ENCODE peak calls at places on chromosome 9, in four cellular contexts. M is Caco-2, V is retinal pigment epithelial cell, C is pancreas. T is an unnamed sample.

GRCh38 chr9:71549023-71549422 is 219.3 kb downstream of the CEMIP2 start:
- DNase-seq in M (no peak), V (no peak), C (no peak), T (no peak)

GRCh38 chr9:127746959-127747569 is 12.0 kb upstream of the TOR2A start:
- DNase-seq in M (peak), V (no peak), C (no peak), T (no peak)

GRCh38 chr9:70079364-70080103 is 35.9 kb downstream of the MAMDC2 start:
- DNase-seq in M (no peak), V (no peak), C (peak), T (peak)

GRCh38 chr9:12705738-12706391 is 12.7 kb downstream of the TYRP1 start:
- DNase-seq in M (no peak), V (no peak), C (no peak), T (no peak)

GRCh38 chr9:79023134-79023577 is 548.6 kb upstream of the TLE4 start:
- DNase-seq in M (no peak), V (peak), C (no peak), T (peak)

GRCh38 chr9:20538092-20538491 is 84.2 kb downstream of the MLLT3 start:
- DNase-seq in M (no peak), V (no peak), C (no peak), T (no peak)

GRCh38 chr9:14303526-14303925 is 10.4 kb downstream of the NFIB start:
- DNase-seq in M (no peak), V (no peak), C (no peak), T (no peak)

GRCh38 chr9:105359899-105360298 is 87.9 kb upstream of the FSD1L start:
- DNase-seq in M (no peak), V (no peak), C (no peak), T (no peak)

GRCh38 chr9:92636627-92637026 is 33.3 kb downstream of the IPPK start:
- DNase-seq in M (no peak), V (no peak), C (no peak), T (no peak)

GRCh38 chr9:83061036-83061435 is 1.9 kb downstream of the RASEF start:
- DNase-seq in M (no peak), V (no peak), C (no peak), T (no peak)

GRCh38 chr9:122141671-122142070 is 17.9 kb downstream of the NDUFA8 start:
- DNase-seq in M (no peak), V (no peak), C (no peak), T (no peak)

GRCh38 chr9:122143296-122143695 is 16.3 kb downstream of the NDUFA8 start:
- DNase-seq in M (no peak), V (no peak), C (no peak), T (no peak)

GRCh38 chr9:122145462-122145861 is 14.1 kb downstream of the NDUFA8 start:
- DNase-seq in M (no peak), V (no peak), C (no peak), T (no peak)

GRCh38 chr9:122144006-122144405 is 15.6 kb downstream of the NDUFA8 start:
- DNase-seq in M (no peak), V (no peak), C (no peak), T (no peak)

GRCh38 chr9:122144836-122145235 is 14.7 kb downstream of the NDUFA8 start:
- DNase-seq in M (no peak), V (no peak), C (no peak), T (no peak)
- TF ChIP-seq CTCF in M (no peak), V (peak), C (no peak), T (peak)

DNA sequence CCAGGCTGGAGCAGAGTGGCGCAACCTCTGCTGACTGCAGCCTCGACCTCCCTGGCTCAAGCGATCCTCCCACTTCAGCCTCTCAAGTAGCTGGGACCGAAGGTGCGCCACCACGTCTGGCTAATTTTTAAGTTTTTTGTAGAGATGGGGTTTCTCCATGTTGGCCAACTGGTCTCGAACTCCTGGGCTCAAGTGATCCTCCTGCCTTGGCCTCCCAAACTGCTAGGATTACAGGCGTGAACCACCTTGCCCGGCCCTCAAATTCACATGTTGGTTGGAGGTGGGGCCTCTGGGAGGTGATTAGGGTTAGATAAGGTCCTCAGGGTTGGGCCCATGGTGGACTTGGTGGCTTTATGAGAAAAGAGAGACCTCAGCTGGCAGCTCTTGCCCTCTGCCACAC is 10.1 kb downstream of the LCN12 start:
- DNase-seq in M (no peak), V (no peak), C (no peak), T (no peak)
- TF ChIP-seq CTCF in M (no peak), V (no peak), C (no peak), T (no peak)

DNA sequence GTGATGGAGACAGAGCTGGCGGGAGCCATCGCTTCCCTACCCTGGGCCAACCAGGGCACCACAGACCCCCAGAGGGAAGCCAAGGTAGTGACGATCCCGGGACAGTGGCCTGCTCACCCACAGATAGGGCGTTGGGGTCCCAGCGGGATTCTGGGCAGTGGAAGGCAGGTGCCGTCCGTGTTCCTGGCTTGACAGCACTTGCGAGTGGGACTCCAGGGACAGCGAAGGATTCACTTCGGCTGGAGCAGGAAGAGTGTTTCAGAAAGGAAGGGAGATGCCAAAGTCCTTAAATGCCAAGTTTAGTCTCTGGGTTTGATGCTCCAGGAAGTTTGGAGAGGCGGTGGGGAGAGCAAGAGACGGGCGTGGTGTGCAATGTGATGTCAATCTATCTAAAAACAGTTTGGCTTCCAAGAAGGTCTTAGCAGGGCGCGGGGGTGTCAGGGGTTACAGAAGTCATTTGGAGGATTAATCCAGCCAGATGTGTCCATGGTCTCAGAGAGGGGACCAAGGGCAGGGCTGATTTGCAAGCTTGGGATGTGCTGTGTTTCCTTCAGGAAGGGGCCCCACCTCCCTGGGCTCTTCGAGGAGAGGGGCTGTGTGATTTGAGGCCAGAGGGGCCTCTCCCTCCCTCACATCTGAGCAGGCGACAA is 74.9 kb downstream of the NTNG2 start:
- DNase-seq in M (no peak), V (no peak), C (no peak), T (no peak)
- TF ChIP-seq CTCF in M (no peak), V (no peak), C (no peak), T (no peak)

GRCh38 chr9:15967068-15967467 is 414.2 kb downstream of the CCDC171 start:
- DNase-seq in M (no peak), V (no peak), C (no peak), T (no peak)
- TF ChIP-seq CTCF in M (no peak), V (peak), C (no peak), T (no peak)

DNA sequence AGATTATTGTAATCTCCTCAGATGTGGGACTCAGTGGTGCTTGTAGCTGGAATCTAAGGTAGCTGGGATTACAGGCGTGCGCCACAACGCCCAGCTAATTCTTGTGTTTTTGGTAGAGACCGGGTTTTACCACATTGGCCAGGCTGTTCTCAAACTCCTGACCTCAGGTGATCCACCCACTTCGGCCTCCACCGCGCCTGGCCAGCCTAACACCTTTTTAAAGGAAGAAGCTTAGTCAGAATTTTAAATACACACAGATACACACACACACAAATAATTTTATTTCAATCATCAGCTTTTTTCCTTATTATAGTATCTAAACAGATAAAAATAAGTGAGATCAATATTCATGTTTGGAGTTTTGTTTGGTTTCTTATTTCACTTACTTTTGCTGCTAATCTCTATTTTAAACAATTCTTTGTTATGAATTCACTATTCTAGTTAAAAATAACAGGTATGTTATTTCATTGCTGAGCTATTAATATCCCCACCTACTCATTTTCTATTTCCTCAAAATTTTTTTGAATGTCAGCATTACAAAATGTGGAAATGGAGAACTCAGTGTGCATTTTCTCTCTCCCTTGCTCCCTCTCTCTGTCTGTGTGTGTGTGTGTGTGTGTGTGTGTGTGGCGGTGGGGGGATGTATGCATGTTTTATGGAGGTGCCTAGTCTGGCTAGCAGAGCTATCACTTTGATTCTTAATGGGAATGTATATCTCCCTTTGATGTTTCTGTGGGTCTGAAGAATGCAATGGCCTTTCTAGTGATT is 960.6 kb upstream of the DMAC1 start:
- DNase-seq in M (no peak), V (no peak), C (no peak), T (no peak)
- TF ChIP-seq CTCF in M (no peak), V (no peak), C (no peak), T (no peak)

GRCh38 chr9:131951155-131951554 is 128.5 kb downstream of the MED27 start:
- DNase-seq in M (no peak), V (no peak), C (no peak), T (no peak)

GRCh38 chr9:131951905-131952304 is 127.8 kb downstream of the MED27 start:
- DNase-seq in M (no peak), V (no peak), C (no peak), T (peak)

GRCh38 chr9:131950487-131950886 is 129.2 kb downstream of the MED27 start:
- DNase-seq in M (no peak), V (no peak), C (no peak), T (no peak)

GRCh38 chr9:131959056-131959455 is 120.6 kb downstream of the MED27 start:
- DNase-seq in M (no peak), V (no peak), C (no peak), T (no peak)

GRCh38 chr9:131954299-131954698 is 125.4 kb downstream of the MED27 start:
- DNase-seq in M (peak), V (no peak), C (no peak), T (no peak)
- TF ChIP-seq CTCF in M (no peak), V (peak), C (no peak), T (no peak)

GRCh38 chr9:17005085-17005484 is 129.8 kb upstream of the CNTLN start:
- DNase-seq in M (peak), V (no peak), C (peak), T (peak)
- TF ChIP-seq CTCF in M (no peak), V (no peak), C (no peak), T (no peak)

GRCh38 chr9:86962692-86963091 is 15.4 kb upstream of the GAS1 start:
- DNase-seq in M (no peak), V (no peak), C (no peak), T (no peak)

GRCh38 chr9:86958203-86958602 is 10.9 kb upstream of the GAS1 start:
- DNase-seq in M (no peak), V (no peak), C (no peak), T (no peak)

GRCh38 chr9:86965627-86966395 is 18.5 kb upstream of the GAS1 start:
- DNase-seq in M (no peak), V (no peak), C (no peak), T (peak)

GRCh38 chr9:86955554-86955953 is 8.2 kb upstream of the GAS1 start:
- DNase-seq in M (no peak), V (no peak), C (no peak), T (no peak)

DNA sequence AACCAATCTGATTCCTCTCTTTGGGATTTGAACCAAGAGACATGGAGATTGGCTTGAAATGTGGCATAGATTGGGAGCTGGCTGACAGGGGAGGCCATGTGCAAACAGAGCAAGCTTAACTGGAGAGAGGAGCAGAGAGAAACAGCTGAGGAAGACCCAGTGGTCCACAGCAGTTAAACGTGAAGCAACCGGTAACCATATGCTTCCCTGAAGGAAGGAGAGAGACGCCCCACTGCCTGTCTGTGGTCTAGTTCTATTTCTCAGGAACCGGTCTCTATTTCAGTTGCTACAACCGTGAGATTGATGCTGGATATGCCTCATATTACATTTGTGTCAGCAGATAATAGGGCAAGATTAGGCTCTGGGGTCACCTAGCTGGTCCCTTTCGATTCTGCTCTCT is 13.6 kb upstream of the GAS1 start:
- DNase-seq in M (no peak), V (no peak), C (no peak), T (no peak)
- TF ChIP-seq CTCF in M (no peak), V (no peak), C (no peak), T (no peak)

DNA sequence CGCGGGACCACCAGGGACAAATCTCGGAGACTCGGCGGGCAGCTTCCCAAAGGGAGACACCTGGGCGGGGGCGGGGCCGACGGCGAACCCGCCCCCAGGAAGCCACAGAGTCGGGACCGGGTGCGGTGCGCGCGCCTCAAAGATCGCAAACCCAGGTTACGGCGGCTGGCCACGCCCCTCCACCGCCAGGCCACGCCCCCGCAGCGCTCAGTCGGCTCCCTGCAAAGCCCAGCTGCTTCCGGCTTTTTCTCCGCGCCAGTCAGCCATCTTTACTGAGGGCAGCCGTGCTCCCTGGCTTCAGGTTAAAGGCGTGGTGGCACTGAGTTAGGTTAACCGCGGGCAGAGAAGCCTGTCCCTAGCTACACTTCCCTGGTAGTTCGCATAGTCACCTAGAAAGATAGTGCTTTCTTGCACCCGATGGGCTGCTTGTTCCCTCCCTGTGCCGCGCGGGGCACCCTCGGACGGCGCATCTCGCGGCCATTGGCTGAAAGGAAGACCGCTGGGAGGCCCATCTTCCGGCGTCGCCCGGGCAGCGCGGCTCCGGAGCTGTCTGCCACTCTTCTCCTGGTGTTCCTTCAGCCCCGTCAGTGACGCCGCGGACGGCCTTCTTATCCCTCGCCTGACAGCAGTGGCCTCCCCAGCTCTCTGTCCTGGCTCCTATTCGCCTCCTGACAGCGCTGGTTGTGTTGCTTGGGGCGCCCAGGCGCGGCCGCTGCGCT is at the start of gene TBC1D2:
- DNase-seq in M (peak), V (peak), C (peak), T (peak)
- TF ChIP-seq CTCF in M (no peak), V (peak), C (no peak), T (peak)

GRCh38 chr9:96061293-96061987 is 185.9 kb downstream of the ERCC6L2 start:
- DNase-seq in M (peak), V (no peak), C (no peak), T (peak)
- TF ChIP-seq CTCF in M (no peak), V (peak), C (no peak), T (peak)